ENCODE peak calls at places on chromosomes 3 and 15, in ten cellular contexts. One of them, this sample, is unnamed. For H3K9me3, the result is how much of the 10 kb centered on the place peaks cover.

GRCh38 chr3:170054204-170054603 is 16.4 kb downstream of the GPR160 start:
- DNase-seq in GM23248: no peak
- DNase-seq in fibroblast of lung: no peak
- DNase-seq in K562: peak
- DNase-seq in neural progenitor cell: no peak
- DNase-seq in HepG2: no peak
- DNase-seq in endothelial cell of umbilical vein: peak
- DNase-seq in neuronal stem cell: no peak
- DNase-seq in HCT116: no peak
- DNase-seq in keratinocyte: no peak
- DNase-seq in this sample: peak

GRCh38 chr3:197547206-197547605 is 8.6 kb downstream of the BDH1 start:
- DNase-seq in GM23248: no peak
- DNase-seq in fibroblast of lung: no peak
- DNase-seq in K562: no peak
- DNase-seq in neural progenitor cell: no peak
- DNase-seq in HepG2: no peak
- DNase-seq in endothelial cell of umbilical vein: no peak
- DNase-seq in neuronal stem cell: no peak
- DNase-seq in HCT116: no peak
- DNase-seq in keratinocyte: no peak
- DNase-seq in this sample: no peak

GRCh38 chr15:76565366-76565765 is 228.8 kb downstream of the ISL2 start:
- DNase-seq in GM23248: peak
- DNase-seq in fibroblast of lung: peak
- DNase-seq in K562: no peak
- DNase-seq in neural progenitor cell: no peak
- DNase-seq in HepG2: no peak
- DNase-seq in endothelial cell of umbilical vein: no peak
- DNase-seq in neuronal stem cell: no peak
- DNase-seq in HCT116: no peak
- DNase-seq in keratinocyte: no peak
- DNase-seq in this sample: no peak

GRCh38 chr3:15428539-15428938 is 1.1 kb downstream of the EAF1 start:
- DNase-seq in GM23248: peak
- DNase-seq in fibroblast of lung: peak
- DNase-seq in K562: peak
- DNase-seq in neural progenitor cell: no peak
- DNase-seq in HepG2: no peak
- DNase-seq in endothelial cell of umbilical vein: peak
- DNase-seq in neuronal stem cell: no peak
- DNase-seq in HCT116: no peak
- DNase-seq in keratinocyte: no peak
- DNase-seq in this sample: peak

GRCh38 chr3:183202004-183202722 is 39.6 kb upstream of the LAMP3 start:
- DNase-seq in GM23248: no peak
- DNase-seq in fibroblast of lung: no peak
- DNase-seq in K562: no peak
- DNase-seq in neural progenitor cell: no peak
- DNase-seq in HepG2: no peak
- DNase-seq in endothelial cell of umbilical vein: no peak
- DNase-seq in neuronal stem cell: no peak
- DNase-seq in HCT116: no peak
- DNase-seq in keratinocyte: no peak
- DNase-seq in this sample: no peak

GRCh38 chr3:9249273-9250192 is at the start of gene SRGAP3:
- DNase-seq in GM23248: peak
- DNase-seq in fibroblast of lung: peak
- DNase-seq in K562: peak
- DNase-seq in neural progenitor cell: peak
- DNase-seq in HepG2: peak
- DNase-seq in endothelial cell of umbilical vein: peak
- DNase-seq in neuronal stem cell: peak
- DNase-seq in HCT116: peak
- DNase-seq in keratinocyte: peak
- DNase-seq in this sample: peak

GRCh38 chr3:172908871-172909270 is 158.3 kb downstream of the ECT2 start:
- DNase-seq in GM23248: no peak
- DNase-seq in fibroblast of lung: no peak
- DNase-seq in K562: no peak
- DNase-seq in neural progenitor cell: no peak
- DNase-seq in HepG2: no peak
- DNase-seq in endothelial cell of umbilical vein: peak
- DNase-seq in neuronal stem cell: no peak
- DNase-seq in HCT116: no peak
- DNase-seq in keratinocyte: no peak
- DNase-seq in this sample: no peak

GRCh38 chr15:100115711-100116090 is 226.1 kb downstream of the ADAMTS17 start:
- DNase-seq in GM23248: peak
- DNase-seq in fibroblast of lung: peak
- DNase-seq in K562: no peak
- DNase-seq in neural progenitor cell: no peak
- DNase-seq in HepG2: no peak
- DNase-seq in endothelial cell of umbilical vein: no peak
- DNase-seq in neuronal stem cell: no peak
- DNase-seq in HCT116: no peak
- DNase-seq in keratinocyte: peak
- DNase-seq in this sample: no peak

GRCh38 chr3:159763466-159764210 is 225.0 kb upstream of the IL12A start:
- DNase-seq in GM23248: peak
- DNase-seq in fibroblast of lung: peak
- DNase-seq in K562: peak
- DNase-seq in neural progenitor cell: peak
- DNase-seq in HepG2: no peak
- DNase-seq in endothelial cell of umbilical vein: peak
- DNase-seq in neuronal stem cell: peak
- DNase-seq in HCT116: peak
- DNase-seq in keratinocyte: no peak
- DNase-seq in this sample: no peak

GRCh38 chr3:197547618-197548017 is 8.2 kb downstream of the BDH1 start:
- DNase-seq in GM23248: no peak
- DNase-seq in fibroblast of lung: no peak
- DNase-seq in K562: peak
- DNase-seq in neural progenitor cell: peak
- DNase-seq in HepG2: peak
- DNase-seq in endothelial cell of umbilical vein: no peak
- DNase-seq in neuronal stem cell: no peak
- DNase-seq in HCT116: no peak
- DNase-seq in keratinocyte: no peak
- DNase-seq in this sample: no peak

DNA sequence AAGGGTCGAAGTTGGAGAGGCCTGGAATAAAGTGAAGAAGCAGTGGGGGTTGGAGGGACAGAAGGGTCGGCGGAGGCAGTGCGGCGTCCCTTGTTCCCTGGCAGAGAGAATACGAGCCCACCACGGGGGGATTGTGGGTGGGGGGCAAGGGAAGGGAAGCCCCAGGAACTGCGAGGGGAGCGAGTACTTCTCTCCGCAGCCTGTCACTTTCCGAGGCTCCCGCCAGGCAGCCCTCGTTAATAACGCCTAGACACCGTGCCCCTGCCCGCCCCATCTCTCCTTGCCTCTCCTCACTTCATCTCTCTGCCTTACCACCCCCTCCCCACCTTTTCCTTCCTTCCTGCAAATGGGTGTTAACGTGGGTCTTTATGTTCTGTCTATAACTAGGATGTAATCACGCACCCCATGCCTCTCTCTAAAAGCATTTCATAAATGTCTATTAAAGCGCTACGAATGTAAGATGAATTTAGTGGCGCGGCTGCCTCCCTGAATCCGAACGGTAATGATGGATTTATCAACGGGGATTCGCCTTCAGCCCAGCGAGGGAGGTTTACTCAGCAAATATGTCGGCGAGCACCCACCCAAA is 13.7 kb downstream of the NR2F2 start:
- DNase-seq in GM23248: no peak
- DNase-seq in fibroblast of lung: peak
- DNase-seq in K562: no peak
- DNase-seq in neural progenitor cell: peak
- DNase-seq in HepG2: no peak
- DNase-seq in endothelial cell of umbilical vein: peak
- DNase-seq in neuronal stem cell: no peak
- DNase-seq in HCT116: no peak
- DNase-seq in keratinocyte: no peak
- DNase-seq in this sample: no peak
- H3K4me3 ChIP-seq in GM23248: no peak
- H3K4me3 ChIP-seq in fibroblast of lung: peak
- H3K4me3 ChIP-seq in K562: no peak
- H3K4me3 ChIP-seq in neural progenitor cell: peak
- H3K4me3 ChIP-seq in HepG2: no peak
- H3K4me3 ChIP-seq in endothelial cell of umbilical vein: peak
- H3K4me3 ChIP-seq in neuronal stem cell: no peak
- H3K4me3 ChIP-seq in HCT116: no peak
- H3K4me3 ChIP-seq in keratinocyte: no peak
- H3K4me3 ChIP-seq in this sample: no peak

DNA sequence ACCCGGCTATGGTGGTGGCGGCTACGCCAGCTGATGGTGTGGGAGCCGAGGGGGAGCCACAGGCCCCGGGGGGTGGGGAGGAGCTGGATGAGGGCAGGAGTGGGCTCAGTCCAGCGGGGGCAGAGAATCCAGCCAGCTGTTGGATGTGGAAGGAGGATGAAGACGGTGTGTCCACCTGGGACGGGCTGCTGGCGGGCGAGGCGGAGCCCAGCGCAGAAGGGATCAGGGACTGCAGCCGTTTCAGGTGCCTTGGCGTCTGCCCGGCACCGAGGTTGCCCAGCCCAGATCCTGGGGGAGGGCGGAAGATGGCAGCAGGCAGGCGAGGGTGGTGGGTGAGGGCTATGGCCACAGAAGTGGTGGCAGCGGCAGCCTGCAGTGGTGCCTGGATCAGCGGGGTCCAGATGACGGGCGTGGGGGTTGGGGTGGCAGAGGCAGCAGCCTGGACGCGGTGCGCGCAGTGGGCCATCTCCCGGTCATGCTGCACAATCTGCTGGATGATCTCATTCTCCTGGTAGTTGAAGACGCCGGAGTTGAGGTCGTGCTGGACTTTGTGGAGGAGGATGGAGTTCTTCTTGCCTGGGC is 45.3 kb downstream of the HCN4 start:
- DNase-seq in GM23248: no peak
- DNase-seq in fibroblast of lung: no peak
- DNase-seq in K562: no peak
- DNase-seq in neural progenitor cell: no peak
- DNase-seq in HepG2: no peak
- DNase-seq in endothelial cell of umbilical vein: no peak
- DNase-seq in neuronal stem cell: no peak
- DNase-seq in HCT116: no peak
- DNase-seq in keratinocyte: no peak
- DNase-seq in this sample: no peak
- H3K9me3 ChIP-seq in GM23248: under half
- H3K9me3 ChIP-seq in fibroblast of lung: under half
- H3K9me3 ChIP-seq in K562: under half
- H3K9me3 ChIP-seq in neural progenitor cell: under half
- H3K9me3 ChIP-seq in HepG2: under half
- H3K9me3 ChIP-seq in endothelial cell of umbilical vein: under half
- H3K9me3 ChIP-seq in neuronal stem cell: under half
- H3K9me3 ChIP-seq in HCT116: under half
- H3K9me3 ChIP-seq in keratinocyte: under half
- H3K9me3 ChIP-seq in this sample: under half

GRCh38 chr3:123735456-123735855 is 148.7 kb downstream of the MYLK start:
- DNase-seq in GM23248: no peak
- DNase-seq in fibroblast of lung: no peak
- DNase-seq in K562: no peak
- DNase-seq in neural progenitor cell: no peak
- DNase-seq in HepG2: no peak
- DNase-seq in endothelial cell of umbilical vein: no peak
- DNase-seq in neuronal stem cell: no peak
- DNase-seq in HCT116: no peak
- DNase-seq in keratinocyte: no peak
- DNase-seq in this sample: no peak
- H3K9ac ChIP-seq in GM23248: no peak
- H3K9ac ChIP-seq in fibroblast of lung: no peak
- H3K9ac ChIP-seq in K562: no peak
- H3K9ac ChIP-seq in neural progenitor cell: no peak
- H3K9ac ChIP-seq in HepG2: no peak
- H3K9ac ChIP-seq in endothelial cell of umbilical vein: no peak
- H3K9ac ChIP-seq in neuronal stem cell: no peak
- H3K9ac ChIP-seq in HCT116: no peak
- H3K9ac ChIP-seq in keratinocyte: no peak
- H3K9ac ChIP-seq in this sample: no peak

DNA sequence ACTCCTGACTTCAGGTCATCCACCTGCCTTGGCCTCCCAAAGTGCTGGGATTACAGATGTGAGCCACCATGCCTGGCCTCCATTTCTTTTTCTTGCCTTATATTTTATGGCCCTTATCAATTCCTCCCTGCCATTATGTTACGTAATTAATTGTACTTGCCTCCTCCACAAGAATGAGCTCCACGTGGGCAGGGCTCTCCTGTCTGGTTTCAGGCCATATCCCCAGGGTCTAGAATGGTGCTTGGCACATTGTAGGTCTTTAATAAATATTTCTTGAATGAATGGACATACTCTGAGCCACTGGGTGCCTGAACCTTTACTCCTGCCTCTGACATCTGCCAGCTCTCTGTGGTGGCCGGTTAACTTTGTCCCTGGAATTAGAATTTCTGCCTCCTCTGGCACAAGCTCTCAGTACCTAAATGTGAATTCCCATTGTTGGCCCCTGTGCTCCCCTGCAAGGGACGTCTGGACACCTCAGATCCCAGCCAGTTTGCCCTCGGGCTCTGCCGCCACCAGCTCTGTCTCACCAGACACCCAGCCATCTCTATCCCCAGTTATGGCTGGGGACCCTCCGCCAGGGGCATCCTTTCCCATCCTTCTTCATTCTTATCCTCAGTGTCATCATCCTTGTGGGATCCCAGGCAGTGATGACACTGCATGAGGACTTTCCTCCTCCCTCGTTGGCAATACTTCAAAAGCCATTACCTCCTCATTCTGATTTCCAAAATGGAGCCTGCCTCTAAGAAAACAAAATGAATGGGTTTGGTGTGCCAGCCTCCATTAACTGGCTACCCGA is 165.6 kb upstream of the SMAD3 start:
- DNase-seq in GM23248: peak
- DNase-seq in fibroblast of lung: peak
- DNase-seq in K562: no peak
- DNase-seq in neural progenitor cell: no peak
- DNase-seq in HepG2: no peak
- DNase-seq in endothelial cell of umbilical vein: no peak
- DNase-seq in neuronal stem cell: no peak
- DNase-seq in HCT116: no peak
- DNase-seq in keratinocyte: no peak
- DNase-seq in this sample: no peak
- H3K4me3 ChIP-seq in GM23248: no peak
- H3K4me3 ChIP-seq in fibroblast of lung: no peak
- H3K4me3 ChIP-seq in K562: no peak
- H3K4me3 ChIP-seq in neural progenitor cell: no peak
- H3K4me3 ChIP-seq in HepG2: no peak
- H3K4me3 ChIP-seq in endothelial cell of umbilical vein: no peak
- H3K4me3 ChIP-seq in neuronal stem cell: no peak
- H3K4me3 ChIP-seq in HCT116: no peak
- H3K4me3 ChIP-seq in keratinocyte: no peak
- H3K4me3 ChIP-seq in this sample: no peak

GRCh38 chr15:89164712-89165211 is 56.6 kb downstream of the RLBP1 start:
- DNase-seq in GM23248: no peak
- DNase-seq in fibroblast of lung: peak
- DNase-seq in K562: no peak
- DNase-seq in neural progenitor cell: no peak
- DNase-seq in HepG2: peak
- DNase-seq in endothelial cell of umbilical vein: no peak
- DNase-seq in neuronal stem cell: no peak
- DNase-seq in HCT116: no peak
- DNase-seq in keratinocyte: no peak
- DNase-seq in this sample: no peak
- H3K9me3 ChIP-seq in GM23248: under half
- H3K9me3 ChIP-seq in fibroblast of lung: under half
- H3K9me3 ChIP-seq in K562: under half
- H3K9me3 ChIP-seq in neural progenitor cell: under half
- H3K9me3 ChIP-seq in HepG2: under half
- H3K9me3 ChIP-seq in endothelial cell of umbilical vein: under half
- H3K9me3 ChIP-seq in neuronal stem cell: under half
- H3K9me3 ChIP-seq in HCT116: under half
- H3K9me3 ChIP-seq in keratinocyte: under half
- H3K9me3 ChIP-seq in this sample: under half

GRCh38 chr3:42502429-42503250 is at the start of gene VIPR1:
- DNase-seq in GM23248: peak
- DNase-seq in fibroblast of lung: peak
- DNase-seq in K562: peak
- DNase-seq in neural progenitor cell: peak
- DNase-seq in HepG2: peak
- DNase-seq in endothelial cell of umbilical vein: peak
- DNase-seq in neuronal stem cell: peak
- DNase-seq in HCT116: peak
- DNase-seq in keratinocyte: peak
- DNase-seq in this sample: peak
- H3K9ac ChIP-seq in GM23248: no peak
- H3K9ac ChIP-seq in fibroblast of lung: no peak
- H3K9ac ChIP-seq in K562: peak
- H3K9ac ChIP-seq in neural progenitor cell: no peak
- H3K9ac ChIP-seq in HepG2: no peak
- H3K9ac ChIP-seq in endothelial cell of umbilical vein: no peak
- H3K9ac ChIP-seq in neuronal stem cell: peak
- H3K9ac ChIP-seq in HCT116: peak
- H3K9ac ChIP-seq in keratinocyte: peak
- H3K9ac ChIP-seq in this sample: peak